ENCODE peak calls at places on chromosomes 7 and 10, in five cellular contexts. U is IMR-90, G is endothelial cell of umbilical vein, M is right lobe of liver, N is HCT116. Y is an unnamed sample. For H3K27me3, the result is how much of the 10 kb centered on the place peaks cover.

GRCh38 chr7:158424011-158424410 is 163.6 kb downstream of the PTPRN2 start:
- DNase-seq in U (no peak), G (no peak), M (no peak), N (no peak), Y (no peak)

GRCh38 chr10:20944789-20945502 is 47.8 kb upstream of the NEBL start:
- DNase-seq in U (no peak), G (no peak), M (no peak), N (no peak), Y (no peak)

GRCh38 chr10:69991151-69991550 is 61.5 kb upstream of the MACROH2A2 start:
- DNase-seq in U (no peak), G (no peak), M (no peak), N (no peak), Y (no peak)

GRCh38 chr7:27162930-27163775 is 2.2 kb downstream of the HOXA9 start:
- DNase-seq in U (no peak), G (no peak), M (no peak), N (no peak), Y (no peak)

GRCh38 chr10:107915277-107915634 is 750.8 kb upstream of the SORCS1 start:
- DNase-seq in U (no peak), G (no peak), M (no peak), N (no peak), Y (no peak)

GRCh38 chr10:108358912-108359311 is 1194.4 kb upstream of the SORCS1 start:
- DNase-seq in U (peak), G (no peak), M (no peak), N (no peak), Y (no peak)

GRCh38 chr7:133572087-133572486 is 319.2 kb downstream of the EXOC4 start:
- DNase-seq in U (no peak), G (no peak), M (no peak), N (no peak), Y (no peak)

GRCh38 chr7:1421020-1421790 is 38.1 kb downstream of the MICALL2 start:
- DNase-seq in U (no peak), G (no peak), M (peak), N (no peak), Y (no peak)

GRCh38 chr7:108086962-108087361 is 43.2 kb downstream of the LAMB4 start:
- DNase-seq in U (peak), G (no peak), M (no peak), N (no peak), Y (no peak)

GRCh38 chr10:25818751-25819150 is 115.3 kb upstream of the MYO3A start:
- DNase-seq in U (no peak), G (no peak), M (no peak), N (no peak), Y (no peak)

GRCh38 chr7:5218564-5219360 is 28.7 kb downstream of the WIPI2 start:
- DNase-seq in U (no peak), G (peak), M (no peak), N (no peak), Y (no peak)
- TF ChIP-seq POLR2A in U (no peak), G (no peak), M (no peak), N (no peak), Y (no peak)

GRCh38 chr10:7184660-7185366 is 226.0 kb downstream of the SFMBT2 start:
- DNase-seq in U (no peak), G (no peak), M (no peak), N (no peak), Y (peak)
- H3K27ac ChIP-seq in U (no peak), G (no peak), M (no peak), N (no peak), Y (no peak)

DNA sequence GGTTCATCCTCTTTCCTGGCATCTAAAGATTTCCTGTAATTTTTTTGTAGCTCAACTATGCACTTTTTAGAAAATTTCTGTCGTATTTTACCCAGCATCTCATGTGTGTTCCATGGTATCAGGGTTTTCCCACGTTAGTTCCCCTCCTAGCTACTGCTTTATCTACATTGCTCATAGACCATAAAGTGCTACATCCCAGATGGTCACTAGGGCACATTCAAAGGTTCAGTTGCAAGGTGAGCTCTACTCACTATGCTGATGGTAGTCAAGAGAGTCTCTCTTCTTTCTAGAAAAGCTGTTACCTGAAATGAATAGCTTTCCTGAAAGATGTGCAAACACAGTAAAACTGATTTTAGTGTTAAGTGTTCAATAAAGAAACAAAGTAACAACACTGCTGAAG is 33.5 kb downstream of the RELN start:
- DNase-seq in U (no peak), G (no peak), M (no peak), N (no peak), Y (no peak)
- H3K27me3 ChIP-seq in U (under half), G (under half), M (under half), N (half or more), Y (under half)

GRCh38 chr7:94376281-94376680 is 18.4 kb upstream of the COL1A2 start:
- DNase-seq in U (no peak), G (no peak), M (no peak), N (no peak), Y (no peak)

GRCh38 chr7:94375713-94376112 is 19.0 kb upstream of the COL1A2 start:
- DNase-seq in U (peak), G (peak), M (no peak), N (no peak), Y (no peak)

GRCh38 chr7:94375167-94375566 is 19.5 kb upstream of the COL1A2 start:
- DNase-seq in U (peak), G (peak), M (no peak), N (no peak), Y (no peak)

GRCh38 chr7:94374721-94375120 is 20.0 kb upstream of the COL1A2 start:
- DNase-seq in U (no peak), G (peak), M (no peak), N (no peak), Y (no peak)

DNA sequence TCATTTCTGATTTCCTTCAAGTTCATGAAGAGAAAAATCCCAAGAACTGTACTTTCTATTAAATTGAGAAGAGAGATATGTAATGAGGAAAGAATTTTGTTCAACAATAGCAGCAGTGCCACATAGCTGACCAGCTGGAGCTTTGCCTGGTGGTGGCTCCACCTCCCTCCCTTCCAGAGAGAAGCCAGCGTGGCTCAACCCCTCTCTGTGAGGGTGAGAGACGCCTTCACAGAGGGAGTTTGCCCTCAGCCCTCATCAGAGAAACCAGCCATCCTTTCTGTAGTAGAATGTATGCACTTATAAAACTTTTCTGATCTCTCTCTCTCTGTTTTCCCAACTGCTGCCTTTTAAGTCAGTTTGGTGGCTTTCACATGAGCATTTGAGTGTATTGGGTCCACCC is 20.5 kb upstream of the COL1A2 start:
- DNase-seq in U (peak), G (peak), M (no peak), N (no peak), Y (no peak)
- TF ChIP-seq POLR2A in U (peak), G (no peak), M (no peak), N (no peak), Y (no peak)

GRCh38 chr10:101030492-101031127 is 319 bp downstream of the PDZD7 start:
- DNase-seq in U (no peak), G (no peak), M (no peak), N (no peak), Y (no peak)
- H3K27ac ChIP-seq in U (no peak), G (no peak), M (no peak), N (no peak), Y (no peak)

GRCh38 chr7:155543011-155543881 is 3.1 kb downstream of the CNPY1 start:
- DNase-seq in U (peak), G (no peak), M (no peak), N (no peak), Y (no peak)
- H3K27me3 ChIP-seq in U (under half), G (under half), M (under half), N (under half), Y (under half)

DNA sequence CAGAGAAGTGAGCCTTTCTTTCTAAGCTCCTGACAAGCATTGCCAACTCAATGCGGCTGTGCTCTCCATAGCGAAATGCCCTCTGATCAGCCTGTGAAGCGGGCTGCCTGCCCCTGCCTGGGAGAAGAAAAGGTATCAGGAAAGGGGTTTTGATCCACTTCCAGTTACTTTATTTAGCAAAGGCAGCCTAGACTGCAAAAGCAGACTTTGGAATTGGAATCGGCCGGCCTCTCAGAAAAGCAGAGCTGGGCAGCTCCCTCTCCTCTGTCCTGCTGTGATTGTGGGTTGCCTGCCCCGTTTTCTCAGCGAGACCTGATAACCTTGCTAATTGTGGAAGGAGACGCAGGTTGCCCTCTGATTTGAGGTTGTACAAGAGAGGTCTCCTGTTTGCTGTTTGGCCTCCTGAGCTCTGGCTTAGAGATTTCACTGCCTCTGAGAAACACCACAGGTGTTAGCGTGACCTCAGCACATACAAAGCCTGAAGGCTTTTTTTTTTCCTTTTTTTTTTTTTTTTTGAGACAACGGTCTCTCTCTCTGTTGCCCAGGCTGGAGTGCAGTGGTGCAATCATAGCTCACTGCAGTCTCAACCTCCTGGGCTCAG is 53.9 kb upstream of the SH2B2 start:
- DNase-seq in U (no peak), G (no peak), M (peak), N (no peak), Y (no peak)
- TF ChIP-seq POLR2A in U (no peak), G (no peak), M (no peak), N (no peak), Y (no peak)

GRCh38 chr10:132590094-132590751 is 52.6 kb downstream of the INPP5A start:
- DNase-seq in U (no peak), G (no peak), M (no peak), N (no peak), Y (no peak)

GRCh38 chr10:132589015-132589414 is 51.4 kb downstream of the INPP5A start:
- DNase-seq in U (no peak), G (no peak), M (no peak), N (no peak), Y (no peak)

GRCh38 chr10:132590752-132591121 is 53.1 kb downstream of the INPP5A start:
- DNase-seq in U (no peak), G (no peak), M (no peak), N (no peak), Y (no peak)

GRCh38 chr10:132588301-132589013 is 50.9 kb downstream of the INPP5A start:
- DNase-seq in U (no peak), G (peak), M (no peak), N (no peak), Y (no peak)

DNA sequence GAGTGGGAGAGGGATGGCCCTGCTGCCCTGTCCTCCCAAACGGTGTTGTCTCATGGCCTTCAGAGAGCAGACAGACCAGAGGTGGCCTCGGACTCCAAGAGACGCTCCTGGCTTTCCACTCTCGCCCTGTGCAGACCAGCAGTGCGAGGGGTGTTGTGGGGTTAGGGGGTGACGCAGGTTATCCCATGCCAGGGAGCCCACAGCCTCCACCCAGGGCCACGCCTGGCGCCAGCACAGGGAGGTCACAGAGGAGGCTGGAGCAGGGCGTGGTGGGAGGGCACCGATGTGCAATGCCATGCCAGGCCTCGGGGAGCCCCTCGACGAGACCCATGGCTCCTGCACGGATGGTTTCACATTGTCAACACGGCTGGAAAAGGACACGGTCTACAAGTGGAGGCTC is 52.1 kb downstream of the INPP5A start:
- DNase-seq in U (no peak), G (no peak), M (no peak), N (no peak), Y (no peak)
- H3K27ac ChIP-seq in U (no peak), G (no peak), M (peak), N (no peak), Y (no peak)

GRCh38 chr10:100668001-100668400 is 77.4 kb upstream of the PAX2 start:
- DNase-seq in U (no peak), G (no peak), M (no peak), N (no peak), Y (no peak)
- H3K27me3 ChIP-seq in U (half or more), G (under half), M (under half), N (under half), Y (under half)

GRCh38 chr10:62655337-62655994 is 149.1 kb upstream of the ADO start:
- DNase-seq in U (no peak), G (no peak), M (no peak), N (no peak), Y (no peak)
- TF ChIP-seq POLR2A in U (no peak), G (no peak), M (no peak), N (no peak), Y (no peak)

Y was measured in adrenal gland.